ENCODE peak calls at places on chromosomes 11 and 22, in eight cellular contexts. One of them, this sample, is unnamed.

GRCh38 chr11:63536669-63537292 is at the start of gene PLAAT4:
- DNase-seq in tibial nerve: no peak
- DNase-seq in stomach: peak; percentile 54
- DNase-seq in K562: peak; percentile 45
- DNase-seq in suprapubic skin: no peak
- DNase-seq in A549: no peak
- DNase-seq in transverse colon: peak; percentile 41
- DNase-seq in sigmoid colon: peak; percentile 78
- DNase-seq in this sample: no peak

GRCh38 chr11:44709281-44709562 is 17.5 kb upstream of the TSPAN18 start:
- DNase-seq in tibial nerve: no peak
- DNase-seq in transverse colon: no peak
- DNase-seq in stomach: no peak
- DNase-seq in suprapubic skin: no peak
- DNase-seq in K562: no peak
- DNase-seq in sigmoid colon: no peak
- DNase-seq in A549: no peak
- DNase-seq in this sample: no peak

GRCh38 chr11:113341388-113342165 is 27.2 kb downstream of the TTC12 start:
- DNase-seq in A549: no peak
- DNase-seq in suprapubic skin: no peak
- DNase-seq in sigmoid colon: no peak
- DNase-seq in K562: no peak
- DNase-seq in transverse colon: no peak
- DNase-seq in stomach: no peak
- DNase-seq in tibial nerve: no peak
- DNase-seq in this sample: peak; percentile 14

GRCh38 chr22:40401981-40402406 is 31.6 kb downstream of the SGSM3 start:
- DNase-seq in sigmoid colon: no peak
- DNase-seq in A549: no peak
- DNase-seq in suprapubic skin: no peak
- DNase-seq in transverse colon: no peak
- DNase-seq in tibial nerve: no peak
- DNase-seq in K562: no peak
- DNase-seq in stomach: no peak
- DNase-seq in this sample: no peak

GRCh38 chr22:43293661-43294392 is 49.3 kb downstream of the SCUBE1 start:
- DNase-seq in K562: peak; percentile 77
- DNase-seq in transverse colon: peak; percentile 79
- DNase-seq in suprapubic skin: peak; percentile 91
- DNase-seq in tibial nerve: peak; percentile 79
- DNase-seq in stomach: peak; percentile 57
- DNase-seq in sigmoid colon: peak; percentile 97
- DNase-seq in A549: peak; percentile 73
- DNase-seq in this sample: peak; percentile 73

GRCh38 chr22:32478994-32479393 is 4.4 kb downstream of the FBXO7 start:
- DNase-seq in suprapubic skin: no peak
- DNase-seq in transverse colon: no peak
- DNase-seq in tibial nerve: no peak
- DNase-seq in sigmoid colon: no peak
- DNase-seq in stomach: no peak
- DNase-seq in A549: no peak
- DNase-seq in K562: no peak
- DNase-seq in this sample: no peak

GRCh38 chr22:26435327-26436093 is 6.5 kb downstream of the ASPHD2 start:
- DNase-seq in stomach: no peak
- DNase-seq in transverse colon: no peak
- DNase-seq in A549: no peak
- DNase-seq in K562: no peak
- DNase-seq in sigmoid colon: no peak
- DNase-seq in tibial nerve: no peak
- DNase-seq in suprapubic skin: no peak
- DNase-seq in this sample: no peak

GRCh38 chr11:67416416-67417335 is 1.2 kb downstream of the CARNS1 start:
- DNase-seq in transverse colon: no peak
- DNase-seq in stomach: peak; percentile 79
- DNase-seq in suprapubic skin: no peak
- DNase-seq in A549: peak; percentile 78
- DNase-seq in sigmoid colon: no peak
- DNase-seq in K562: no peak
- DNase-seq in tibial nerve: no peak
- DNase-seq in this sample: no peak

GRCh38 chr11:94128171-94128745 is 383 bp upstream of the PANX1 start:
- DNase-seq in suprapubic skin: no peak
- DNase-seq in A549: no peak
- DNase-seq in sigmoid colon: peak; percentile 74
- DNase-seq in tibial nerve: no peak
- DNase-seq in stomach: peak; percentile 38
- DNase-seq in transverse colon: peak; percentile 57
- DNase-seq in K562: no peak
- DNase-seq in this sample: no peak

GRCh38 chr22:41561788-41562187 is 978 bp downstream of the CSDC2 start:
- DNase-seq in stomach: no peak
- DNase-seq in sigmoid colon: no peak
- DNase-seq in K562: no peak
- DNase-seq in transverse colon: no peak
- DNase-seq in suprapubic skin: no peak
- DNase-seq in A549: no peak
- DNase-seq in tibial nerve: no peak
- DNase-seq in this sample: no peak

GRCh38 chr11:113370634-113371033 is 16.9 kb upstream of the ANKK1 start:
- DNase-seq in tibial nerve: no peak
- DNase-seq in stomach: no peak
- DNase-seq in A549: no peak
- DNase-seq in K562: no peak
- DNase-seq in suprapubic skin: no peak
- DNase-seq in transverse colon: no peak
- DNase-seq in sigmoid colon: no peak
- DNase-seq in this sample: no peak

GRCh38 chr22:30250039-30250565 is 3.5 kb upstream of the LIF start:
- DNase-seq in K562: no peak
- DNase-seq in sigmoid colon: no peak
- DNase-seq in stomach: no peak
- DNase-seq in A549: no peak
- DNase-seq in tibial nerve: no peak
- DNase-seq in transverse colon: no peak
- DNase-seq in suprapubic skin: no peak
- DNase-seq in this sample: no peak
- H3K27ac ChIP-seq in K562: no peak overlapping the region
- H3K27ac ChIP-seq in sigmoid colon: no peak overlapping the region
- H3K27ac ChIP-seq in stomach: peak overlapping the region; percentile 9
- H3K27ac ChIP-seq in A549: peak overlapping the region; percentile 99
- H3K27ac ChIP-seq in tibial nerve: peak overlapping the region; percentile 9
- H3K27ac ChIP-seq in transverse colon: no peak overlapping the region
- H3K27ac ChIP-seq in suprapubic skin: no peak overlapping the region
- H3K27ac ChIP-seq in this sample: no peak overlapping the region

GRCh38 chr11:46278387-46279173 is 1.1 kb downstream of the CREB3L1 start:
- DNase-seq in stomach: peak; percentile 80
- DNase-seq in sigmoid colon: peak; percentile 74
- DNase-seq in transverse colon: peak; percentile 79
- DNase-seq in K562: peak; percentile 87
- DNase-seq in tibial nerve: no peak
- DNase-seq in A549: no peak
- DNase-seq in suprapubic skin: no peak
- DNase-seq in this sample: peak; percentile 67

GRCh38 chr11:46273511-46274205 is 3.8 kb upstream of the CREB3L1 start:
- DNase-seq in sigmoid colon: no peak
- DNase-seq in suprapubic skin: no peak
- DNase-seq in tibial nerve: no peak
- DNase-seq in A549: peak; percentile 78
- DNase-seq in transverse colon: peak; percentile 66
- DNase-seq in K562: peak; percentile 30
- DNase-seq in stomach: peak; percentile 78
- DNase-seq in this sample: peak; percentile 68

GRCh38 chr11:46277313-46277622 is 194 bp upstream of the CREB3L1 start:
- DNase-seq in A549: no peak
- DNase-seq in K562: no peak
- DNase-seq in transverse colon: no peak
- DNase-seq in stomach: no peak
- DNase-seq in sigmoid colon: peak; percentile 81
- DNase-seq in suprapubic skin: no peak
- DNase-seq in tibial nerve: no peak
- DNase-seq in this sample: no peak

GRCh38 chr11:46277623-46278386 is at the start of gene CREB3L1:
- DNase-seq in tibial nerve: no peak
- DNase-seq in K562: peak; percentile 79
- DNase-seq in sigmoid colon: peak; percentile 71
- DNase-seq in stomach: peak; percentile 91
- DNase-seq in transverse colon: peak; percentile 81
- DNase-seq in A549: no peak
- DNase-seq in suprapubic skin: no peak
- DNase-seq in this sample: peak; percentile 78

DNA sequence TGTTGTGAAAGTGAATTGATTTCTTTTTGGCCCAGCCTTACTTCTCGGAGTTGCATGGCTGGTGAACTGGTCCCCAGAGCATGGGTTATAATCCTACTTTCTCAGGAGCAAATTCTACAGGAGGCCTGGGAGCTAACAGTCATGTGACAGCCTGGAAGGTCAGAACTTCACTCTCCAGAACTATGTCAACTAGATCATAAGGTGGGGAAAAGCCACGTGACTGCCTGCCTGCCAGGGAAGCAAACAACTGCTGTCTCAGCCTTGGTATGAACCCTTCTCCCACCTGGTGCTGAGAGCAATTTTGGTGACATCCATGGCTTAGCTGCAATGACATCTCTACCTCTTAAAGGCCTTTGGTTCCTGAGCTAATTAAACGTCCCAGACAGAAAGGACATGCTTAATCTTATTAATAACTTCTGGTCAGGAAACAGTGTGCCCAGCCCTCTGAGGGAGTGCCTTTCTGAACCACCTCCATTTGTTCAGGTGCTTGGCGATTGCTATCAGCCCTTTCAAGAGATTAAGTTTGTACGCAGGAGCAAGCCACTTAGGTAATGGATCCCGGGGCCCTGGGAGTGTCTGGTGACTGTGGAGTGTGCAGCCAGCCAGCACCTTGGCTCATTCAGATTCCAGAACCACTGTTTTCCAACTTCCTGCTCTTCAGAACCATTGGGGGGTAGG is 1.4 kb upstream of the CREB3L1 start:
- DNase-seq in A549: no peak
- DNase-seq in tibial nerve: no peak
- DNase-seq in sigmoid colon: no peak
- DNase-seq in suprapubic skin: no peak
- DNase-seq in stomach: peak; percentile 90
- DNase-seq in K562: no peak
- DNase-seq in transverse colon: peak; percentile 67
- DNase-seq in this sample: no peak
- TF ChIP-seq EP300 in A549: no peak
- TF ChIP-seq EP300 in tibial nerve: no peak
- TF ChIP-seq EP300 in sigmoid colon: no peak
- TF ChIP-seq EP300 in suprapubic skin: no peak
- TF ChIP-seq EP300 in stomach: no peak
- TF ChIP-seq EP300 in K562: no peak
- TF ChIP-seq EP300 in transverse colon: no peak
- TF ChIP-seq EP300 in this sample: peak; percentile 41

DNA sequence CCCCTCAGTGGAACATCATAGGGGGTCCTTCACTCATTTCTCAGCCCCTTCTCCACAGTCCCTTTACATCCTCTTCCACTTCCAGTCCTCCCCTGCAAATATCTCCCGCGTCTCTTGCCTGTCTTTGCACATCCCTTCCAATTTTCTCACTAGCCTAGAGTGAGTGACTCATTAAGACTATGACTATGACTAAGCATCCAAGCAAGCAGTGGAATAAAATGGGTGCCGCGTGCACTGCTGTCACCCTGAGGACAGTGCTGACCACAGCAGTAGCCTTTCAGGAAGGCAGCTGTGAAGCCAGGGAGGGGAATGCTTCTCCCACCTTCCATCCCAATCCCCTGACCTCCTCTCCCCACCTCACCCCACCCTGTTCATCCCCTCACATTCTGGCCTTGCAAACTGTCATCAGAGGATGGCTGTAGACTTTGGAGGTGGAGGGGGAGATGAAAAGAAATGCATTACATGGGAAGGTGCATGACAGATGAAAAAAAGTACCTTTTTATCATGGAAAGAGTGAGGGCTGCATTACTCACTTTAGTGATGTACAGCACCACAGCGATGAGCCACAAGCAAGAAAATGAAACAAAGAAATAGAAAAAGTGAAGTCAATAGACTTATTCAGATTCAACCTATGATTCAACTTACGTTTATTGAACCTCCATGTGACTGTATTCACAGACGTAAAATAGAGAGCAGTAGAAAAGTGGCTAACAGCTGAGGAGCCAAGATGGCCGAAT is 948.2 kb downstream of the NTM start:
- DNase-seq in sigmoid colon: no peak
- DNase-seq in tibial nerve: no peak
- DNase-seq in K562: no peak
- DNase-seq in transverse colon: no peak
- DNase-seq in A549: no peak
- DNase-seq in suprapubic skin: no peak
- DNase-seq in stomach: no peak
- DNase-seq in this sample: no peak
- TF ChIP-seq POLR2A in sigmoid colon: no peak
- TF ChIP-seq POLR2A in tibial nerve: no peak
- TF ChIP-seq POLR2A in K562: no peak
- TF ChIP-seq POLR2A in transverse colon: no peak
- TF ChIP-seq POLR2A in A549: no peak
- TF ChIP-seq POLR2A in suprapubic skin: no peak
- TF ChIP-seq POLR2A in stomach: no peak
- TF ChIP-seq POLR2A in this sample: no peak

DNA sequence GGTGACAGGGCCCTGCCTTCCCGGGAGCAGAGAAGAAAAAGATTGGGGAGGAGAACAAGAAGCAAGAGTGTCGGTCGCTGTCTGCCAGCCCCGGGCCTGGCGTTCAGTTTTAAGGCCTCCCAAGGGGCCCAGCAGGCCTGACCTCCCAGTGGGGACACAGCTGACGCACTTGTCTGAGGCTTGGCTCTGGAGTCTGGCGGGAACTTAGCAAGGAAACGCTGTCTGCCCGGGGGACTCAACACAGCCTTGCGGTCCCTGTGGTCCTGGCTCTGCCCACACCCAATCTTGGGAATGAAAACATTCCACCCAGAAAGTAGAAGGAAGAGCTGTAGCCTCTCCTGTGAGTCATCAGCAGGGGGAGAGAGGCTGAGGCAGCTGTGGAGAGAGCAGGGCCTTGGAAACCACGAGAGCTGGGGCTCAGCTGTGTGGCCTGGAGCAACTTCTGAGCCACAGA is 54.4 kb downstream of the TRAF6 start:
- DNase-seq in sigmoid colon: peak; percentile 87
- DNase-seq in K562: no peak
- DNase-seq in tibial nerve: peak; percentile 45
- DNase-seq in transverse colon: peak; percentile 24
- DNase-seq in A549: peak; percentile 46
- DNase-seq in stomach: peak; percentile 36
- DNase-seq in suprapubic skin: peak; percentile 91
- DNase-seq in this sample: peak; percentile 73
- H3K27ac ChIP-seq in sigmoid colon: peak overlapping the region; percentile 62
- H3K27ac ChIP-seq in K562: no peak overlapping the region
- H3K27ac ChIP-seq in tibial nerve: peak overlapping the region; percentile 78
- H3K27ac ChIP-seq in transverse colon: peak overlapping the region; percentile 63
- H3K27ac ChIP-seq in A549: peak overlapping the region; percentile 54
- H3K27ac ChIP-seq in stomach: peak overlapping the region; percentile 69
- H3K27ac ChIP-seq in suprapubic skin: peak overlapping the region; percentile 71
- H3K27ac ChIP-seq in this sample: peak overlapping the region; percentile 82